ENCODE peak calls at places on chromosomes 7 and 10, in seven cellular contexts. One of them, this sample, is unnamed.

GRCh38 chr7:84705079-84705478 is 481.8 kb downstream of the SEMA3D start:
- DNase-seq in endothelial cell of umbilical vein: no peak
- DNase-seq in fibroblast of lung: no peak
- DNase-seq in IMR-90: no peak
- DNase-seq in neuronal stem cell: no peak
- DNase-seq in mesenchymal stem cell: no peak
- DNase-seq in mesendoderm: no peak
- DNase-seq in this sample: no peak

GRCh38 chr7:74230446-74231231 is 20.8 kb downstream of the LAT2 start:
- DNase-seq in endothelial cell of umbilical vein: no peak
- DNase-seq in fibroblast of lung: no peak
- DNase-seq in IMR-90: no peak
- DNase-seq in neuronal stem cell: no peak
- DNase-seq in mesenchymal stem cell: no peak
- DNase-seq in mesendoderm: no peak
- DNase-seq in this sample: no peak

GRCh38 chr10:21724695-21725371 is 190.8 kb downstream of the MLLT10 start:
- DNase-seq in endothelial cell of umbilical vein: peak
- DNase-seq in fibroblast of lung: peak
- DNase-seq in IMR-90: peak
- DNase-seq in neuronal stem cell: no peak
- DNase-seq in mesenchymal stem cell: peak
- DNase-seq in mesendoderm: peak
- DNase-seq in this sample: peak

GRCh38 chr10:110613996-110614495 is 30.1 kb upstream of the RBM20 start:
- DNase-seq in endothelial cell of umbilical vein: no peak
- DNase-seq in fibroblast of lung: no peak
- DNase-seq in IMR-90: no peak
- DNase-seq in neuronal stem cell: no peak
- DNase-seq in mesenchymal stem cell: no peak
- DNase-seq in mesendoderm: no peak
- DNase-seq in this sample: no peak

GRCh38 chr10:69786791-69787190 is 14.9 kb upstream of the COL13A1 start:
- DNase-seq in endothelial cell of umbilical vein: peak
- DNase-seq in fibroblast of lung: peak
- DNase-seq in IMR-90: peak
- DNase-seq in neuronal stem cell: no peak
- DNase-seq in mesenchymal stem cell: peak
- DNase-seq in mesendoderm: peak
- DNase-seq in this sample: peak

GRCh38 chr7:18590744-18591340 is 95.3 kb downstream of the HDAC9 start:
- DNase-seq in endothelial cell of umbilical vein: peak
- DNase-seq in fibroblast of lung: peak
- DNase-seq in IMR-90: peak
- DNase-seq in neuronal stem cell: peak
- DNase-seq in mesenchymal stem cell: peak
- DNase-seq in mesendoderm: peak
- DNase-seq in this sample: peak

GRCh38 chr10:83542774-83543291 is 596.5 kb upstream of the GHITM start:
- DNase-seq in endothelial cell of umbilical vein: no peak
- DNase-seq in fibroblast of lung: peak
- DNase-seq in IMR-90: no peak
- DNase-seq in neuronal stem cell: no peak
- DNase-seq in mesenchymal stem cell: peak
- DNase-seq in mesendoderm: no peak
- DNase-seq in this sample: no peak

GRCh38 chr10:30812018-30812851 is 182.7 kb upstream of the LYZL2 start:
- DNase-seq in endothelial cell of umbilical vein: peak
- DNase-seq in fibroblast of lung: peak
- DNase-seq in IMR-90: peak
- DNase-seq in neuronal stem cell: no peak
- DNase-seq in mesenchymal stem cell: peak
- DNase-seq in mesendoderm: no peak
- DNase-seq in this sample: no peak

GRCh38 chr7:212754-213153 is 20.4 kb downstream of the FAM20C start:
- DNase-seq in endothelial cell of umbilical vein: no peak
- DNase-seq in fibroblast of lung: no peak
- DNase-seq in IMR-90: no peak
- DNase-seq in neuronal stem cell: no peak
- DNase-seq in mesenchymal stem cell: no peak
- DNase-seq in mesendoderm: no peak
- DNase-seq in this sample: no peak

GRCh38 chr10:72030762-72031543 is 57.4 kb downstream of the SPOCK2 start:
- DNase-seq in endothelial cell of umbilical vein: no peak
- DNase-seq in fibroblast of lung: no peak
- DNase-seq in IMR-90: no peak
- DNase-seq in neuronal stem cell: no peak
- DNase-seq in mesenchymal stem cell: no peak
- DNase-seq in mesendoderm: no peak
- DNase-seq in this sample: no peak

DNA sequence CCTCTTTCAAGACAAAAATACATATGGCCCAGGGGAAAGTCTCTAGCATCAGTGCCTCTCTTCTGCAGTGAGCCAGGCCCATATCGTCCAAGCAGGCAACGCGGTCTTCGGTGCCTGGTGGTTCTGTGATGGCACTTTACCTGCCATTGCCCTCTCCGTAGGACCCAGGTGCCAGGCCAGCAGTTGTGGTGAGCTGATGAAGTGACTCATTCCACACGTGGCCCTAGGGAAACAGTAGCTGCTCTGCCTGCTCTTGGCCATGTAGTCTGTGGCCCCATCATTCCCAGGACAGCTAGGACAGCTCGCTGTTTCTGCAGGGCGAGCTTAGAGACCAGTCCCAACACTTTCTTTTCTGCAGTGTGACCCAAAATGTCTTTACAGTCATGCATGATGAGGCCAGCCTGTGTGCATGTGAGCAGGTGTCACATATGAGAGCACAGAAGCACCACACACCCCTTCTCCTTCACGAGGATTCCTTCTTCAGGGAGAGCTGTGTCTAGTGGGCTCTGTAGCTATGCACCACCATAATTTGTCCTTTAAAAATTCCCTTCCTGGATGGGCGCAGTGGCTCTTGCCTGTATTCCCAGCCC is 39.0 kb downstream of the SVIL start:
- DNase-seq in endothelial cell of umbilical vein: no peak
- DNase-seq in fibroblast of lung: peak
- DNase-seq in IMR-90: no peak
- DNase-seq in neuronal stem cell: no peak
- DNase-seq in mesenchymal stem cell: no peak
- DNase-seq in mesendoderm: no peak
- DNase-seq in this sample: peak
- H3K27ac ChIP-seq in endothelial cell of umbilical vein: no peak
- H3K27ac ChIP-seq in fibroblast of lung: no peak
- H3K27ac ChIP-seq in IMR-90: no peak
- H3K27ac ChIP-seq in neuronal stem cell: no peak
- H3K27ac ChIP-seq in mesenchymal stem cell: no peak
- H3K27ac ChIP-seq in mesendoderm: no peak
- H3K27ac ChIP-seq in this sample: no peak

DNA sequence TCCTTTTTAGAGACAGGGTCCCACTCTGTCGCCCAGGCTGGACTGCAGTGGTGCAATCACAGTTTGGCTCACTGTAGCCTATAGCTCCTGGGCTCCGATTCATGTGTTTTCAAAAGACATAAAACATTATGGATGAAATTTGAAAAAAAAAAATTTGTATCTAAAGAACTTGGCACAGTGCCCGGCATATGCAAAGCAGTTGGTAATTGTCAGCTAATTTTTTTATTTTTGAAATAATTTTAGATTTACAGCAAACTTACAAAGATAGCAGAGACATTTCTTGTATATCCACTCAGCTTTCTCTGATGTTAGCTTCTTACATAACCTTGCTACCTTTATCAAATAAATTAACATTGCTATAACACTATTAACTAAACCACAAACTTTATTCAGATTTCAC is 20.3 kb upstream of the SAMD8 start:
- DNase-seq in endothelial cell of umbilical vein: no peak
- DNase-seq in fibroblast of lung: no peak
- DNase-seq in IMR-90: no peak
- DNase-seq in neuronal stem cell: no peak
- DNase-seq in mesenchymal stem cell: no peak
- DNase-seq in mesendoderm: no peak
- DNase-seq in this sample: no peak
- H3K4me2 ChIP-seq in endothelial cell of umbilical vein: no peak
- H3K4me2 ChIP-seq in fibroblast of lung: no peak
- H3K4me2 ChIP-seq in IMR-90: no peak
- H3K4me2 ChIP-seq in neuronal stem cell: no peak
- H3K4me2 ChIP-seq in mesenchymal stem cell: no peak
- H3K4me2 ChIP-seq in mesendoderm: no peak
- H3K4me2 ChIP-seq in this sample: no peak

DNA sequence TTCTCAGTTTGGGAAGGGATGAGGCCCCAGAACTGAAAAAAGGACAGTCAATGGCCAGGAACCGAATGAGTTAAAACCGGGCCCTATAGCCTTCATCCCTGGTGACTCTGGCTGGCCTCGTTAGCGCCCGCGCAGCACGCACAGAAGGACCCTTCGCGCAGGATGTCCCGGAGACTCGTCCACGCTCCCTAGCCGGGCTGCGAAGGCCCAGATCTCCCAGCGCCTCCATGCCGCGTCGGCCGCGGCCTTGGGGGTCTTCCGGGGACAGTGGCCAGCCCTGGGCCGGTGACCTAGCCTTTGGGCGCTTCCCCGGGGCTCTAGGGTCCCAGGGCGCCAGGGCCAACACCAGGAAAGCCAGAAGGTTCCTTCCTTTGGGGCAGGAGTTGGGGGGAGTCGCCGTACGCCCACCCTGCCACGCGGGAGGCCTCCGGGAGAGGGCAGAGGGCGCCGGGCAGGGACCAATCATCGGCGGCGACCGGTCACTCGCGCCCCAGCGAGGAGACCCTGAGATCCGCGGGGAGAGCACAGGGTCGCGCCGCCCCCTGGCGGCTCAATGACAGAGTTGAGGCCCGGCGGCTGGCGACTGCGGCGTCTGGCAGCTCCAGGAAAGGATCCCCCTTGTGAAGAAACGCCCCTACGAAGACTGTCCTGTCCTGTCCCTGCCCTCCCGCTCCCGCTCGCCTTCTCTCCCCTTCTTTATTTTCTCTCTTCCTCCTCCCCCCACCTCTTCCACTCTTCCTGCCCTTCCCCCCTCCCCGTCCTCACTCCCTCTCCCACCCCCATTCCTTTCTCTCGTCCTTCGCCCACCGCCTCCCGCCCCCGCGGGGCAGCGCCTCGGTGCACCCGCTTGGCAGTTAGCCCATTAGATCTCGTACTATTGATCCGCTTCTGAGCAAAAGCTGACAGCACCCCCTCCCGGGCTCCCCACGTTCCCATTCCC is 62.3 kb upstream of the LBX1 start:
- DNase-seq in endothelial cell of umbilical vein: peak
- DNase-seq in fibroblast of lung: no peak
- DNase-seq in IMR-90: peak
- DNase-seq in neuronal stem cell: no peak
- DNase-seq in mesenchymal stem cell: peak
- DNase-seq in mesendoderm: peak
- DNase-seq in this sample: peak
- H3K27ac ChIP-seq in endothelial cell of umbilical vein: no peak
- H3K27ac ChIP-seq in fibroblast of lung: no peak
- H3K27ac ChIP-seq in IMR-90: no peak
- H3K27ac ChIP-seq in neuronal stem cell: no peak
- H3K27ac ChIP-seq in mesenchymal stem cell: no peak
- H3K27ac ChIP-seq in mesendoderm: no peak
- H3K27ac ChIP-seq in this sample: no peak

DNA sequence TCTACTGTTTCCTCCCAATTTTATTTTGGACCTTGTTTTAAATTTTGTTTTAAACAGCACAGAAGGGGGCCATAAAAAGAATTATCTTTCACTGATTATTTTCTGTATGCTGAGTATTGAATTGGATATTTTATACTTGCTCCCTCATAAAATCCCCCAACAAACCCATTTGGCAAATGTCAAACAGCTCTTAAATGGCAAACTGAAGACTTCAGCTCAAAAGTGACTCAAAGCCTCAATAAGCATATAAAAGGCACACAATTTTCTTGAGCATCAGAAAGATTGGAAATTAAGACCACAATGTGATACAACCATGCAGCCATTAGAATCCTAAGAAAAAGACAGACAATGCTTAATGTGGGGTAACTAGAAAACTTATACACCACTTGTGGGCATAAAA is 199.2 kb downstream of the SEMA3E start:
- DNase-seq in endothelial cell of umbilical vein: no peak
- DNase-seq in fibroblast of lung: no peak
- DNase-seq in IMR-90: no peak
- DNase-seq in neuronal stem cell: no peak
- DNase-seq in mesenchymal stem cell: no peak
- DNase-seq in mesendoderm: no peak
- DNase-seq in this sample: no peak
- H3K4me2 ChIP-seq in endothelial cell of umbilical vein: no peak
- H3K4me2 ChIP-seq in fibroblast of lung: no peak
- H3K4me2 ChIP-seq in IMR-90: no peak
- H3K4me2 ChIP-seq in neuronal stem cell: no peak
- H3K4me2 ChIP-seq in mesenchymal stem cell: no peak
- H3K4me2 ChIP-seq in mesendoderm: no peak
- H3K4me2 ChIP-seq in this sample: no peak

GRCh38 chr7:105776986-105777910 is 99.2 kb downstream of the ATXN7L1 start:
- DNase-seq in endothelial cell of umbilical vein: no peak
- DNase-seq in fibroblast of lung: peak
- DNase-seq in IMR-90: peak
- DNase-seq in neuronal stem cell: no peak
- DNase-seq in mesenchymal stem cell: peak
- DNase-seq in mesendoderm: peak
- DNase-seq in this sample: peak
- H3K27ac ChIP-seq in endothelial cell of umbilical vein: no peak
- H3K27ac ChIP-seq in fibroblast of lung: peak
- H3K27ac ChIP-seq in IMR-90: peak
- H3K27ac ChIP-seq in neuronal stem cell: no peak
- H3K27ac ChIP-seq in mesenchymal stem cell: no peak
- H3K27ac ChIP-seq in mesendoderm: no peak
- H3K27ac ChIP-seq in this sample: peak

GRCh38 chr7:75596727-75597614 is 104.9 kb downstream of the SPDYE5 start:
- DNase-seq in endothelial cell of umbilical vein: peak
- DNase-seq in fibroblast of lung: peak
- DNase-seq in IMR-90: peak
- DNase-seq in neuronal stem cell: no peak
- DNase-seq in mesenchymal stem cell: peak
- DNase-seq in mesendoderm: no peak
- DNase-seq in this sample: peak
- H3K4me2 ChIP-seq in endothelial cell of umbilical vein: peak
- H3K4me2 ChIP-seq in fibroblast of lung: no peak
- H3K4me2 ChIP-seq in IMR-90: no peak
- H3K4me2 ChIP-seq in neuronal stem cell: no peak
- H3K4me2 ChIP-seq in mesenchymal stem cell: no peak
- H3K4me2 ChIP-seq in mesendoderm: no peak
- H3K4me2 ChIP-seq in this sample: peak

DNA sequence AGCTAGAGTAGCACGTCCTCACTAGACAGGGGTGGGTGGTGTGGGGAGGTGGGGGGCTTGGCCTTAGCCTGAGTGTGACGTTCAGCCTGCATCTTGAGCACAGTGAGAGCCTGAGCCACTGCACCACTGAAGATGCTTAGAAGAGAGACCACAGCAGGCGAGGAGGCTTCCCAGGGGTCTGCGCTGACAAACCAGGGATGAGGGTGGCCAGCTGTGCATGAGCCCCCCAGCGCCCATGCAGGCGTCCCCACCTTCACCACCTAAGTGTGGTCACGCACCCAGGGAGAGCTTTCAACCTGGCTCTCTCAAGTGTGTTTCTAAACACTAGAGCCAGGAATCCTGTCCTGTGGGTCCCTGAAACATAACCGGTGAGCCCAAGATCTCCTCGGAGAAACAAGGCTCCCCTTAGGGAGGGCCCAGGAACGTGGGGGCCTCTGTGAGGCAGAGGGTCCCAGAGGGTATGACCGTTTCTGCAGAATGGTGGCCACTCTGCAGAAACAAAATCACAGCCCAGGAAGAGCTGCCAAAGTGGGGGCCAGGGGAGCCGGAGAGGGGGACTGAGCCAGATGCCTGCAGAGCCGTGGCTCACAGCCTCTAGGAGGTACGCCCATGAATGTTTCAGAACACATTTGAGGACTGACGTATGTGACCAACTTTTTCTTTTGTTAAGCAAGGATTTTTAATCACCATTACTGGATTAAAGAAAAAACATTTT is 85.2 kb upstream of the INSIG1 start:
- DNase-seq in endothelial cell of umbilical vein: no peak
- DNase-seq in fibroblast of lung: no peak
- DNase-seq in IMR-90: no peak
- DNase-seq in neuronal stem cell: no peak
- DNase-seq in mesenchymal stem cell: no peak
- DNase-seq in mesendoderm: no peak
- DNase-seq in this sample: no peak
- H3K27ac ChIP-seq in endothelial cell of umbilical vein: peak
- H3K27ac ChIP-seq in fibroblast of lung: no peak
- H3K27ac ChIP-seq in IMR-90: no peak
- H3K27ac ChIP-seq in neuronal stem cell: no peak
- H3K27ac ChIP-seq in mesenchymal stem cell: no peak
- H3K27ac ChIP-seq in mesendoderm: no peak
- H3K27ac ChIP-seq in this sample: no peak